ENCODE peak calls at places on chromosome 19, in five cellular contexts. D is SK-N-SH, V is A549, K is brain pericyte, U is AG09319. J is an unnamed sample.

GRCh38 chr19:14413765-14414171 is 5.4 kb downstream of the DDX39A start:
- DNase-seq in V (no peak), K (peak; percentile 45), U (no peak), D (peak; percentile 73), J (no peak)

GRCh38 chr19:43674630-43674982 is 4.6 kb upstream of the PLAUR start:
- DNase-seq in U (no peak), K (no peak), D (no peak), V (no peak), J (no peak)

GRCh38 chr19:16115309-16116039 is 3.8 kb downstream of the RAB8A start:
- DNase-seq in V (no peak), D (no peak), U (no peak), K (no peak), J (no peak)

GRCh38 chr19:1214862-1215731 is 9.5 kb downstream of the STK11 start:
- DNase-seq in V (no peak), K (no peak), U (no peak), D (peak; percentile 83), J (peak; percentile 80)

GRCh38 chr19:10655457-10656312 is 1.5 kb downstream of the ILF3 start:
- DNase-seq in U (no peak), K (no peak), V (no peak), D (peak; percentile 35), J (peak; percentile 21)

GRCh38 chr19:34145741-34146202 is 26.5 kb upstream of the LSM14A start:
- DNase-seq in K (peak; percentile 12), U (no peak), D (peak; percentile 74), V (peak; percentile 73), J (peak; percentile 35)

GRCh38 chr19:41144403-41144802 is 30.2 kb downstream of the CYP2F1 start:
- DNase-seq in V (peak; percentile 85), K (no peak), D (peak; percentile 42), U (peak; percentile 58), J (peak; percentile 61)

GRCh38 chr19:46392252-46392801 is 21.0 kb downstream of the CCDC8 start:
- DNase-seq in V (no peak), K (no peak), U (no peak), D (no peak), J (no peak)

GRCh38 chr19:14434543-14435319 is 1.6 kb downstream of the PKN1 start:
- DNase-seq in U (no peak), K (no peak), V (no peak), D (peak; percentile 79), J (peak; percentile 66)

GRCh38 chr19:47435196-47435595 is 15.9 kb upstream of the MEIS3 start:
- DNase-seq in V (no peak), D (no peak), K (no peak), U (no peak), J (no peak)

J was measured in foreskin melanocyte.